ENCODE peak calls at places on chromosomes 3 and 15, in five cellular contexts. Z is cardiac muscle cell; L is naive thymus-derived CD4-positive, alpha-beta T cell; G is lower leg skin; T is CD8-positive, alpha-beta T cell. H is an unnamed sample.

GRCh38 chr3:8869613-8870012 is 93.7 kb downstream of the RAD18 start:
- DNase-seq in Z (no peak), L (no peak), G (no peak), T (no peak), H (no peak)

GRCh38 chr3:55658297-55659022 is 171.4 kb upstream of the WNT5A start:
- DNase-seq in Z (no peak), L (no peak), G (no peak), T (no peak), H (no peak)

GRCh38 chr3:192825657-192826200 is 91.9 kb downstream of the MB21D2 start:
- DNase-seq in Z (no peak), L (no peak), G (no peak), T (no peak), H (no peak)

GRCh38 chr3:126375835-126376331 is 18.7 kb upstream of the KLF15 start:
- DNase-seq in Z (no peak), L (no peak), G (peak; percentile 81), T (no peak), H (no peak)

GRCh38 chr3:43221076-43221475 is 65.3 kb upstream of the SNRK start:
- DNase-seq in Z (no peak), L (no peak), G (no peak), T (no peak), H (no peak)

GRCh38 chr15:101057841-101058407 is 138.8 kb downstream of the LRRK1 start:
- DNase-seq in Z (no peak), L (no peak), G (no peak), T (no peak), H (no peak)

GRCh38 chr3:88573472-88573871 is 423.7 kb downstream of the C3orf38 start:
- DNase-seq in Z (no peak), L (no peak), G (no peak), T (no peak), H (no peak)

GRCh38 chr3:127678315-127678599 is 5.5 kb downstream of the ABTB1 start:
- DNase-seq in Z (no peak), L (no peak), G (peak; percentile 67), T (no peak), H (no peak)

GRCh38 chr3:105788548-105789036 is 80.2 kb downstream of the CBLB start:
- DNase-seq in Z (no peak), L (no peak), G (no peak), T (no peak), H (no peak)

GRCh38 chr15:87368511-87368910 is 888.0 kb downstream of the NTRK3 start:
- DNase-seq in Z (no peak), L (no peak), G (no peak), T (no peak), H (no peak)

GRCh38 chr15:74511583-74511982 is 29.4 kb upstream of the ARID3B start:
- DNase-seq in Z (no peak), L (no peak), G (no peak), T (no peak), H (no peak)

GRCh38 chr3:110646496-110646895 is 425.1 kb upstream of the NECTIN3 start:
- DNase-seq in Z (no peak), L (no peak), G (no peak), T (no peak), H (no peak)

GRCh38 chr3:49279376-49279775 is 2.3 kb upstream of the C3orf62 start:
- DNase-seq in Z (no peak), L (no peak), G (no peak), T (no peak), H (no peak)

GRCh38 chr15:43238691-43239131 is 17.9 kb upstream of the EPB42 start:
- DNase-seq in Z (no peak), L (no peak), G (peak; percentile 85), T (no peak), H (no peak)

GRCh38 chr3:24591661-24592555 is 97.3 kb upstream of the THRB start:
- DNase-seq in Z (no peak), L (no peak), G (no peak), T (no peak), H (no peak)

GRCh38 chr15:65541231-65541630 is 11.0 kb downstream of the HACD3 start:
- DNase-seq in Z (no peak), L (no peak), G (no peak), T (no peak), H (no peak)

GRCh38 chr3:12708584-12709192 is 44.8 kb upstream of the RAF1 start:
- DNase-seq in Z (peak; percentile 72), L (no peak), G (no peak), T (no peak), H (no peak)

DNA sequence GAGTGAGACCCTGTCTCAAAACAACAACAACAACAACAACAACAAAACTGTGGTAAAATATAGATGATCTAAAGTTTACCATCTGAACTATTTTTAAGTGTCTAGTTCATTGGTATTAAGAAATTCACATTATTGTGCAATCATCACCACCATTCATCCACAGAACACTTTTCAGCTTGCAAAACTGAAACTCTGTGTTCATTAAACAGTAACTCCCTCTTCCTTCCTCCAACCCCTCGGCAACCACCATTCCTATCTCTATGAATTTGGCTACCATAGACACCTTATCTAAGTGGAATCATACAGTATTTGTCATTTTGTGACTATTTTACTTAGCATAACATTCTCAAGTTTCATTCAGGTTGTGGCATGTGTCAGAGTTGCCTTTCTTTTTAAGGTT is 20.7 kb downstream of the KAT2B start:
- DNase-seq in Z (no peak), L (no peak), G (no peak), T (no peak), H (no peak)
- H3K4me3 ChIP-seq in Z (no peak overlapping the region), L (no peak overlapping the region), G (no peak overlapping the region), T (no peak overlapping the region), H (no peak overlapping the region)

GRCh38 chr3:36993326-36994283 is at the start of gene MLH1:
- DNase-seq in Z (peak; percentile 94), L (peak; percentile 96), G (peak; percentile 99), T (peak; percentile 99), H (peak; percentile 100)

GRCh38 chr3:36992806-36993325 is at the start of gene EPM2AIP1:
- DNase-seq in Z (peak; percentile 99), L (no peak), G (peak; percentile 100), T (no peak), H (no peak)

GRCh38 chr3:36991147-36991546 is 1.8 kb downstream of the EPM2AIP1 start:
- DNase-seq in Z (no peak), L (no peak), G (no peak), T (no peak), H (no peak)

GRCh38 chr3:36989568-36989967 is 3.4 kb downstream of the EPM2AIP1 start:
- DNase-seq in Z (no peak), L (no peak), G (no peak), T (no peak), H (no peak)

DNA sequence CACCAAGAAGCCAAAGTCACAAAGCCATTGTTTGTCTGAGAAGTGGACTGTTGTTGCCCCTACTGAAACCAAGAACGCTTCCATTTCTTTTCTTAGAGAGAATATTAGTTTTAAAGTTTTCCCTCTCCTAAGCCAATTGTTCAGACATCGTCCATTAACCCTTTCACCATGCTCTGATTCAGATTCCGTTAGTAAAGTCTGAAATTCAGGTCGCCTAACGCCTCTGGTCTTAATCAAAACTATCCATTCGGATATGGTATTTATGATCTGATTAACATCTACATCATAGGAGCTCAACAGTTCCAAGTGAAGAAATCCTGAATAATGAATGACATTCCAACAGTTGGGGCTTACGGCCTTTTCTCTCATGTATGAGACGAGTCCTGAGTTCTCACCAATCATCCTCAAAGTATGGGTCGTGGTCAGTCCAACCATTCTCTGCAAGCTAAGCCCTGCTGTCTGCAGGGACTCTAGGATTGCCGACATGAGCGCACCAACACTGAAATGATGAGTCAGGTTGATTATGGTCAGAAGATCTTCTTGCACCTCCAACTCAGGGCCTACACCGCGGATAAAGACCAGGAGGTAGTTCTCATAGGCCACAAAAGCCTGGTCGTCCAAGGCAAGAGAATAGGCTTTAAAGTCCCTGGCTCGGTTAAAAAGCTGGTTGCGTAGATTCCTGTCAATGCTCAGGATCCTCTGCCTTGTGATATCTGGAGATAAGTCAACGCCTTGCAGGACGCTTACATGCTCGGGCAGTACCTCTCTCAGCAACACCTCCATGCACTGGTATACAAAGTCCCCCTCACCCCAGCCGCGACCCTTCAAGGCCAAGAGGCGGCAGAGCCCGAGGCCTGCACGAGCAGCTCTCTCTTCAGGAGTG is 767 bp downstream of the EPM2AIP1 start:
- DNase-seq in Z (no peak), L (no peak), G (no peak), T (no peak), H (no peak)
- H3K4me3 ChIP-seq in Z (peak overlapping the region; percentile 69), L (peak overlapping the region; percentile 72), G (peak overlapping the region; percentile 83), T (peak overlapping the region; percentile 58), H (peak overlapping the region; percentile 82)

DNA sequence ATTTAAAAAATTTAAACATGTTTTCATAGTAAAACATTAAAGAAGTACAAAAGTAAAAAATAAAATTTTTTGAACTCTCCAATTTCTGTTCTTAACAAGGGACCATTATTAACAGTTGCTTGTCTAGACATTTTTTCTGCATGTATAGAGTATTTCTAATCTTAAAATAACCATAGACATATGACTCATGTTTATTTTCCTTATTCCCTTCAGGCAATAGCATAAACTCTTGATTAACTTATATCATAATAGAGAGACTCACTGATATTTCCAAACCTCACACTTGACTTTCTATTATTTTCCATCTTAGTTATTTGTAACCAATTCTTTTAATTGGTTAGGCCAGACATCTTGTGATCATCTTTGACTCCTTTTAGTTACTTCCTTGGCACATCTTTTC is 325.6 kb upstream of the SOX14 start:
- DNase-seq in Z (no peak), L (no peak), G (no peak), T (no peak), H (no peak)
- H3K4me3 ChIP-seq in Z (no peak overlapping the region), L (no peak overlapping the region), G (no peak overlapping the region), T (no peak overlapping the region), H (no peak overlapping the region)

GRCh38 chr15:28930011-28930410 is 44.2 kb downstream of the APBA2 start:
- DNase-seq in Z (no peak), L (no peak), G (no peak), T (no peak), H (no peak)

GRCh38 chr15:28933710-28934445 is 48.1 kb downstream of the APBA2 start:
- DNase-seq in Z (no peak), L (no peak), G (no peak), T (no peak), H (no peak)

GRCh38 chr15:28932361-28932760 is 46.6 kb downstream of the APBA2 start:
- DNase-seq in Z (no peak), L (no peak), G (no peak), T (no peak), H (no peak)

GRCh38 chr15:28930476-28931291 is 44.9 kb downstream of the APBA2 start:
- DNase-seq in Z (no peak), L (no peak), G (no peak), T (no peak), H (no peak)

GRCh38 chr15:28931828-28932227 is 46.1 kb downstream of the APBA2 start:
- DNase-seq in Z (no peak), L (no peak), G (no peak), T (no peak), H (no peak)
- H3K4me3 ChIP-seq in Z (no peak overlapping the region), L (no peak overlapping the region), G (no peak overlapping the region), T (no peak overlapping the region), H (no peak overlapping the region)

DNA sequence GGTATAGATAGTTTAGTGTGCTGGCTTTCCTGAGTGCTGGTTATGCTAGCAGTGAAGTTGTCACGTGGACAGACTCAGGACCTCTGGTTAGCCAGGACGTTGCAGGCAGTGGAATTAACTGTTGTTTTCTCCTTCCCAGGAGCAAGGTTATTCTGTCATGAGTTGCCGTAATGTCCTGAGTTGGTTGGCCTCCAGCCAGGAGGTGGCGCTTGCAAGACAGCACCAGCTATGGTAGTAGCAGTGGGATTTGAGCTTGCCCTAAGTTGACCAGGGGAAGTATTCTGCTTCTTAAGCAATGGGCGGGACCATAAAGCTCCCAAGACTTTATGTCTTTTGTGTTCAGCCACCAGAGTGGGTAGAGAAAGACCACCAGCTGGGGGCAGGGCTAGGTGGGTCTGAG is 240.7 kb upstream of the DNAJC19 start:
- DNase-seq in Z (no peak), L (no peak), G (no peak), T (no peak), H (peak; percentile 6)
- H3K4me3 ChIP-seq in Z (no peak overlapping the region), L (no peak overlapping the region), G (no peak overlapping the region), T (no peak overlapping the region), H (no peak overlapping the region)